ENCODE peak calls at places on chromosomes 12 and 14, in five cellular contexts. One of them, this sample, is unnamed.

GRCh38 chr12:106744600-106744999 is 29.9 kb upstream of the RIC8B start:
- DNase-seq in suprapubic skin: no peak
- DNase-seq in body of pancreas: no peak
- DNase-seq in AG04450: no peak
- DNase-seq in HFF-Myc: no peak
- DNase-seq in this sample: no peak

GRCh38 chr12:108302471-108303311 is 36.4 kb downstream of the CMKLR1 start:
- DNase-seq in suprapubic skin: peak
- DNase-seq in body of pancreas: peak
- DNase-seq in HFF-Myc: peak
- DNase-seq in AG04450: no peak
- DNase-seq in this sample: no peak

GRCh38 chr12:82883396-82884360 is 197.0 kb downstream of the TMTC2 start:
- DNase-seq in AG04450: no peak
- DNase-seq in HFF-Myc: no peak
- DNase-seq in body of pancreas: no peak
- DNase-seq in suprapubic skin: no peak
- DNase-seq in this sample: no peak

GRCh38 chr12:127241056-127241830 is 1025.7 kb upstream of the TMEM132C start:
- DNase-seq in suprapubic skin: no peak
- DNase-seq in AG04450: no peak
- DNase-seq in body of pancreas: no peak
- DNase-seq in HFF-Myc: no peak
- DNase-seq in this sample: no peak

GRCh38 chr12:113208041-113208934 is 13.0 kb upstream of the TPCN1 start:
- DNase-seq in HFF-Myc: peak
- DNase-seq in suprapubic skin: no peak
- DNase-seq in AG04450: no peak
- DNase-seq in body of pancreas: no peak
- DNase-seq in this sample: no peak

GRCh38 chr14:60757617-60758016 is 23.1 kb downstream of the MNAT1 start:
- DNase-seq in suprapubic skin: no peak
- DNase-seq in AG04450: no peak
- DNase-seq in body of pancreas: no peak
- DNase-seq in HFF-Myc: peak
- DNase-seq in this sample: no peak

GRCh38 chr12:7602287-7602686 is 63.4 kb downstream of the APOBEC1 start:
- DNase-seq in suprapubic skin: no peak
- DNase-seq in HFF-Myc: no peak
- DNase-seq in body of pancreas: no peak
- DNase-seq in AG04450: no peak
- DNase-seq in this sample: no peak

GRCh38 chr12:20415013-20415412 is 46.7 kb downstream of the PDE3A start:
- DNase-seq in suprapubic skin: no peak
- DNase-seq in AG04450: no peak
- DNase-seq in HFF-Myc: no peak
- DNase-seq in body of pancreas: peak
- DNase-seq in this sample: no peak

GRCh38 chr14:35423621-35424020 is 19.1 kb upstream of the NFKBIA start:
- DNase-seq in body of pancreas: no peak
- DNase-seq in AG04450: no peak
- DNase-seq in HFF-Myc: no peak
- DNase-seq in suprapubic skin: no peak
- DNase-seq in this sample: no peak

GRCh38 chr12:131096681-131097181 is 143.0 kb downstream of the ADGRD1 start:
- DNase-seq in body of pancreas: no peak
- DNase-seq in suprapubic skin: peak
- DNase-seq in AG04450: no peak
- DNase-seq in HFF-Myc: no peak
- DNase-seq in this sample: no peak

GRCh38 chr14:103041464-103041863 is 15.9 kb downstream of the CDC42BPB start:
- DNase-seq in AG04450: no peak
- DNase-seq in body of pancreas: no peak
- DNase-seq in HFF-Myc: no peak
- DNase-seq in suprapubic skin: no peak
- DNase-seq in this sample: no peak

GRCh38 chr12:110010853-110011835 is 11.9 kb downstream of the ANKRD13A start:
- DNase-seq in AG04450: no peak
- DNase-seq in suprapubic skin: no peak
- DNase-seq in HFF-Myc: no peak
- DNase-seq in body of pancreas: no peak
- DNase-seq in this sample: no peak

GRCh38 chr12:56321027-56321426 is 5.2 kb upstream of the CNPY2 start:
- DNase-seq in suprapubic skin: no peak
- DNase-seq in body of pancreas: no peak
- DNase-seq in AG04450: no peak
- DNase-seq in HFF-Myc: no peak
- DNase-seq in this sample: no peak

GRCh38 chr12:94109154-94109553 is 39.2 kb upstream of the PLXNC1 start:
- DNase-seq in HFF-Myc: peak
- DNase-seq in body of pancreas: no peak
- DNase-seq in suprapubic skin: no peak
- DNase-seq in AG04450: peak
- DNase-seq in this sample: no peak

GRCh38 chr14:35534130-35534883 is at the start of gene INSM2:
- DNase-seq in body of pancreas: no peak
- DNase-seq in suprapubic skin: no peak
- DNase-seq in AG04450: no peak
- DNase-seq in HFF-Myc: no peak
- DNase-seq in this sample: no peak

GRCh38 chr14:100605706-100606686 is 18.8 kb upstream of the BEGAIN start:
- DNase-seq in AG04450: no peak
- DNase-seq in suprapubic skin: no peak
- DNase-seq in HFF-Myc: no peak
- DNase-seq in body of pancreas: no peak
- DNase-seq in this sample: no peak

GRCh38 chr12:94805749-94806148 is 155.4 kb upstream of the TMCC3 start:
- DNase-seq in AG04450: no peak
- DNase-seq in body of pancreas: no peak
- DNase-seq in HFF-Myc: no peak
- DNase-seq in suprapubic skin: no peak
- DNase-seq in this sample: peak

GRCh38 chr12:49955899-49956662 is 5.5 kb downstream of the AQP2 start:
- DNase-seq in AG04450: no peak
- DNase-seq in HFF-Myc: no peak
- DNase-seq in suprapubic skin: no peak
- DNase-seq in body of pancreas: no peak
- DNase-seq in this sample: no peak

GRCh38 chr12:116534341-116535121 is 24.6 kb upstream of the MAP1LC3B2 start:
- DNase-seq in AG04450: no peak
- DNase-seq in HFF-Myc: no peak
- DNase-seq in body of pancreas: peak
- DNase-seq in suprapubic skin: no peak
- DNase-seq in this sample: no peak

GRCh38 chr14:79162833-79163232 is 992.7 kb downstream of the NRXN3 start:
- DNase-seq in body of pancreas: no peak
- DNase-seq in AG04450: no peak
- DNase-seq in suprapubic skin: no peak
- DNase-seq in HFF-Myc: no peak
- DNase-seq in this sample: no peak

GRCh38 chr12:101361455-101361854 is 46.1 kb downstream of the ARL1 start:
- DNase-seq in HFF-Myc: no peak
- DNase-seq in AG04450: no peak
- DNase-seq in body of pancreas: no peak
- DNase-seq in suprapubic skin: no peak
- DNase-seq in this sample: no peak

GRCh38 chr12:74794522-74794921 is 256.9 kb downstream of the ATXN7L3B start:
- DNase-seq in AG04450: no peak
- DNase-seq in body of pancreas: no peak
- DNase-seq in HFF-Myc: no peak
- DNase-seq in suprapubic skin: no peak
- DNase-seq in this sample: no peak

GRCh38 chr14:59463773-59464650 is 1.2 kb downstream of the GPR135 start:
- DNase-seq in HFF-Myc: no peak
- DNase-seq in body of pancreas: peak
- DNase-seq in AG04450: no peak
- DNase-seq in suprapubic skin: no peak
- DNase-seq in this sample: no peak

GRCh38 chr12:1173806-1174617 is 183.0 kb downstream of the ERC1 start:
- DNase-seq in body of pancreas: no peak
- DNase-seq in AG04450: no peak
- DNase-seq in HFF-Myc: no peak
- DNase-seq in suprapubic skin: no peak
- DNase-seq in this sample: no peak

GRCh38 chr12:76890407-76891143 is 11.8 kb upstream of the CSRP2 start:
- DNase-seq in AG04450: no peak
- DNase-seq in body of pancreas: no peak
- DNase-seq in suprapubic skin: no peak
- DNase-seq in HFF-Myc: no peak
- DNase-seq in this sample: no peak

GRCh38 chr14:88505621-88506020 is 49.2 kb downstream of the PTPN21 start:
- DNase-seq in HFF-Myc: no peak
- DNase-seq in suprapubic skin: no peak
- DNase-seq in body of pancreas: no peak
- DNase-seq in AG04450: no peak
- DNase-seq in this sample: no peak

GRCh38 chr12:12890815-12891645 is at the start of gene GPRC5A:
- DNase-seq in suprapubic skin: peak
- DNase-seq in HFF-Myc: peak
- DNase-seq in body of pancreas: peak
- DNase-seq in AG04450: peak
- DNase-seq in this sample: no peak

GRCh38 chr14:20683896-20684661 is at the start of gene RNASE4:
- DNase-seq in AG04450: peak
- DNase-seq in suprapubic skin: peak
- DNase-seq in body of pancreas: peak
- DNase-seq in HFF-Myc: peak
- DNase-seq in this sample: peak

GRCh38 chr14:54338696-54339317 is 58.0 kb upstream of the CDKN3 start:
- DNase-seq in suprapubic skin: no peak
- DNase-seq in body of pancreas: no peak
- DNase-seq in AG04450: peak
- DNase-seq in HFF-Myc: peak
- DNase-seq in this sample: no peak

DNA sequence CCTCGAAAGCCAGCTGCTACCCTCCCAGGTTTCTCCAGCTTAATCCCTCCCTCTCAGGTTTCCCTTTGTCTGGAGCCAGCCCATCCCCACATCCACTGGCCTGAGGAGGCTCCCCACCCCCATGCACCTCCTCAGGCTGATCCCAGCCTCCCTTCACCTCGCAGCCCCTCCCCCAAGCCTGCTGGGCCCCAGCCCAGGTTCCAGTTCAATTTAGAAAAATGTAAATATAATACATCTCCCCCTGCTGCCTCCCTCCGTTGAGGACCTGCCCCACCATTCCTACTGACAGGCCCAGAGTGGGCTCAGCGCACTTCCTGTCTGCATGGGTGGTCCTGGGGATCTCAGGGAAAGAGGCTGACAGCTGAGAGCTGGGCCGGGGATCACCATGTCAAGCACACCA is 155.8 kb downstream of the NTF3 start:
- DNase-seq in suprapubic skin: no peak
- DNase-seq in HFF-Myc: no peak
- DNase-seq in body of pancreas: no peak
- DNase-seq in AG04450: no peak
- DNase-seq in this sample: no peak
- H3K4me3 ChIP-seq in suprapubic skin: no peak
- H3K4me3 ChIP-seq in HFF-Myc: no peak
- H3K4me3 ChIP-seq in body of pancreas: no peak
- H3K4me3 ChIP-seq in AG04450: no peak
- H3K4me3 ChIP-seq in this sample: no peak

DNA sequence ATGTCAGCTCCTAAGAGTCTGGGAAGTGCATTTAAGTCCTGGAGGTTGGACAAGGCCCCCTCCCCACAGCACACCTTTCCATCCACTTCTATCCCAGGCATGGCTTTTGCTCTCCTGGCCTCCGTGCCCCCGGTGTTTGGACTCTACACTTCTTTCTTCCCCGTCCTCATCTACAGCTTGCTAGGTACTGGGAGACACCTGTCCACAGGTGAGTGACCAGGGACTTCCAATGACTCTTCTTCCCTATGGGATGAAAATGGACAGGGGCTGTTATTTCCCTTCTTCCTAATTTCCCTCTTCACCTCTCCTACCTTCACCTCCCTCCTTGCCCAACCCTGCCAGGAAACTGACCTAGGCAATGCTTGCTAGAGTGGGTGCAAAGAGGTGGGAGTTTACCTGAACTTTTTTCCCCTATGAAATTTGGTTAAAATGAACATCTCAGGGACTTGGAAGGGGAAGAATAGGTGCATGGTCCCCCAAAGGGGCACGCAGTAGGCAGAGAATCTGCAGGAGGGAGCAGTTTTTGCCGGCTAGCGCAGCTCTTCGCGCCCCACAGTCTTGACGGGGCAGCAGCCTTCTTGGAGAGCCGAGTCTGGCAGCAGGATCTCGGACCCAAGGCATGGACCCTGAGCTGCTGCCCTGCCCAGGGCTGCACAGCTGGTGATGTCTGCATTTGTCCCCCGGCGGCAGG is 9.2 kb downstream of the ARHGEF25 start:
- DNase-seq in AG04450: no peak
- DNase-seq in body of pancreas: no peak
- DNase-seq in HFF-Myc: no peak
- DNase-seq in suprapubic skin: peak
- DNase-seq in this sample: no peak
- H3K4me3 ChIP-seq in AG04450: no peak
- H3K4me3 ChIP-seq in body of pancreas: no peak
- H3K4me3 ChIP-seq in HFF-Myc: no peak
- H3K4me3 ChIP-seq in suprapubic skin: no peak
- H3K4me3 ChIP-seq in this sample: no peak

GRCh38 chr14:23252420-23253333 is 14.9 kb downstream of the RNF212B start:
- DNase-seq in HFF-Myc: no peak
- DNase-seq in body of pancreas: no peak
- DNase-seq in AG04450: no peak
- DNase-seq in suprapubic skin: no peak
- DNase-seq in this sample: no peak
- H3K4me3 ChIP-seq in HFF-Myc: no peak
- H3K4me3 ChIP-seq in body of pancreas: no peak
- H3K4me3 ChIP-seq in AG04450: no peak
- H3K4me3 ChIP-seq in suprapubic skin: no peak
- H3K4me3 ChIP-seq in this sample: no peak

DNA sequence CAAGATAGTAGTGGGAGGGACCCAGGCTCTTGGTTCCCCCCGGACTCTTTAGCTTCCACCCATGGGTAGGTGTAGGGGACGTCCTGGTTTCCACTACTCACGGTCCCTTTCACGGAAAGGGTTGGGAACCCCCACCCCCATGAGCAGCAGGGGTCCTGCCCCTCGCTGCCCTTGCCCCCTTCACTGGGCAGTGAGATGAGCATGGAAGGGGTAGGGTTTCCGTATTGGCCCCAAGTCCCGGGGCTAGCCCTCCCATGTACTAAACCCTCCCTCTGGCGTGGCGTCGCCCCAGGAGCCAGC is 12.7 kb downstream of the AGAP2 start:
- DNase-seq in suprapubic skin: no peak
- DNase-seq in HFF-Myc: no peak
- DNase-seq in AG04450: no peak
- DNase-seq in body of pancreas: no peak
- DNase-seq in this sample: no peak
- H3K4me3 ChIP-seq in suprapubic skin: peak
- H3K4me3 ChIP-seq in HFF-Myc: peak
- H3K4me3 ChIP-seq in AG04450: peak
- H3K4me3 ChIP-seq in body of pancreas: no peak
- H3K4me3 ChIP-seq in this sample: peak